ENCODE peak calls at places on chromosomes 4 and X, in seven cellular contexts. I is AG10803, Z is NCI-H1417, N is neural progenitor cell, Q is iris pigment epithelial cell, R is amniotic epithelial cell, M is iPS DF 6.9. S is an unnamed sample.

GRCh38 chr4:57631147-57631546 is 521.0 kb upstream of the IGFBP7 start:
- DNase-seq in M (no peak), N (no peak), I (no peak), Q (no peak), R (no peak), Z (no peak), S (no peak)

GRCh38 chr4:155738548-155738947 is 20.3 kb upstream of the GUCY1B1 start:
- DNase-seq in I (peak), R (peak), N (no peak), Z (no peak), Q (peak), M (no peak), S (peak)

GRCh38 chrX:22041931-22042530 is 9.9 kb downstream of the PHEX start:
- DNase-seq in M (no peak), I (peak), N (no peak), R (peak), Z (no peak), Q (no peak), S (no peak)

GRCh38 chr4:187387709-187388108 is 607.9 kb upstream of the ZFP42 start:
- DNase-seq in Z (no peak), M (no peak), R (peak), Q (peak), N (no peak), I (peak), S (peak)

GRCh38 chr4:182564966-182565365 is 321.8 kb downstream of the TENM3 start:
- DNase-seq in Z (no peak), M (no peak), Q (no peak), R (peak), I (no peak), N (no peak), S (no peak)

GRCh38 chr4:186852078-186852420 is 128.4 kb upstream of the FAT1 start:
- DNase-seq in M (no peak), Z (no peak), R (no peak), I (no peak), Q (no peak), N (no peak), S (no peak)

GRCh38 chr4:34363842-34364241 is 1880.5 kb downstream of the ARAP2 start:
- DNase-seq in M (no peak), Q (no peak), I (no peak), Z (no peak), N (no peak), R (no peak), S (no peak)

GRCh38 chrX:78331708-78332107 is 4.3 kb upstream of the CYSLTR1 start:
- DNase-seq in Z (no peak), R (no peak), Q (no peak), N (no peak), M (no peak), I (no peak), S (no peak)

GRCh38 chr4:25862411-25863346 is at the start of gene SEL1L3:
- DNase-seq in Z (peak), Q (no peak), N (peak), R (no peak), I (no peak), M (no peak), S (no peak)

GRCh38 chr4:169268951-169269781 is 1.6 kb downstream of the SH3RF1 start:
- DNase-seq in Z (no peak), Q (peak), R (peak), I (peak), N (peak), M (no peak), S (peak)

GRCh38 chrX:150196300-150196699 is 166.8 kb upstream of the MAMLD1 start:
- DNase-seq in I (no peak), M (no peak), Q (no peak), Z (no peak), R (no peak), N (peak), S (no peak)

GRCh38 chr4:150033937-150034336 is 44.3 kb upstream of the DCLK2 start:
- DNase-seq in Q (peak), Z (peak), N (no peak), M (no peak), I (no peak), R (peak), S (peak)

GRCh38 chr4:163554870-163555465 is 60.5 kb downstream of the TMA16 start:
- DNase-seq in I (peak), Z (peak), N (no peak), Q (peak), R (peak), M (no peak), S (peak)

GRCh38 chrX:135477576-135477975 is 42.9 kb upstream of the INTS6L start:
- DNase-seq in I (peak), Q (peak), N (peak), Z (peak), M (no peak), R (peak), S (peak)

GRCh38 chr4:175882891-175883290 is 70.8 kb upstream of the GPM6A start:
- DNase-seq in Z (no peak), I (no peak), N (no peak), Q (no peak), M (no peak), R (no peak), S (no peak)

S was measured in mesenchymal stem cell.